ENCODE peak calls at places on chromosomes 16 and 17, in seven cellular contexts. One of them, this sample, is unnamed.

GRCh38 chr17:70405492-70406220 is 236.3 kb downstream of the KCNJ2 start:
- DNase-seq in neuronal stem cell: no peak
- DNase-seq in mesenchymal stem cell: peak
- DNase-seq in H9: no peak
- DNase-seq in trophoblast cell: no peak
- DNase-seq in IMR-90: peak
- DNase-seq in H1: no peak
- DNase-seq in this sample: no peak

GRCh38 chr17:1779571-1780074 is 17.8 kb downstream of the SERPINF1 start:
- DNase-seq in neuronal stem cell: no peak
- DNase-seq in mesenchymal stem cell: peak
- DNase-seq in H9: no peak
- DNase-seq in trophoblast cell: no peak
- DNase-seq in IMR-90: peak
- DNase-seq in H1: no peak
- DNase-seq in this sample: no peak

GRCh38 chr17:7166873-7167272 is 12.3 kb downstream of the ASGR1 start:
- DNase-seq in neuronal stem cell: no peak
- DNase-seq in mesenchymal stem cell: no peak
- DNase-seq in H9: no peak
- DNase-seq in trophoblast cell: no peak
- DNase-seq in IMR-90: no peak
- DNase-seq in H1: no peak
- DNase-seq in this sample: no peak

GRCh38 chr16:86016201-86016965 is 117.4 kb downstream of the IRF8 start:
- DNase-seq in neuronal stem cell: peak
- DNase-seq in mesenchymal stem cell: peak
- DNase-seq in H9: peak
- DNase-seq in trophoblast cell: peak
- DNase-seq in IMR-90: peak
- DNase-seq in H1: peak
- DNase-seq in this sample: peak

GRCh38 chr16:73000907-73001521 is 46.9 kb downstream of the ZFHX3 start:
- DNase-seq in neuronal stem cell: no peak
- DNase-seq in mesenchymal stem cell: no peak
- DNase-seq in H9: no peak
- DNase-seq in trophoblast cell: no peak
- DNase-seq in IMR-90: no peak
- DNase-seq in H1: no peak
- DNase-seq in this sample: no peak

GRCh38 chr17:79631640-79632431 is 21.0 kb upstream of the RBFOX3 start:
- DNase-seq in neuronal stem cell: no peak
- DNase-seq in mesenchymal stem cell: no peak
- DNase-seq in H9: peak
- DNase-seq in trophoblast cell: no peak
- DNase-seq in IMR-90: no peak
- DNase-seq in H1: peak
- DNase-seq in this sample: no peak

GRCh38 chr16:4415538-4416199 is 727 bp downstream of the CORO7 start:
- DNase-seq in neuronal stem cell: no peak
- DNase-seq in mesenchymal stem cell: no peak
- DNase-seq in H9: peak
- DNase-seq in trophoblast cell: no peak
- DNase-seq in IMR-90: no peak
- DNase-seq in H1: peak
- DNase-seq in this sample: peak

GRCh38 chr16:23072084-23072599 is 77.1 kb downstream of the USP31 start:
- DNase-seq in neuronal stem cell: no peak
- DNase-seq in mesenchymal stem cell: peak
- DNase-seq in H9: no peak
- DNase-seq in trophoblast cell: peak
- DNase-seq in IMR-90: peak
- DNase-seq in H1: no peak
- DNase-seq in this sample: no peak

GRCh38 chr17:55326030-55326429 is 61.3 kb downstream of the HLF start:
- DNase-seq in neuronal stem cell: no peak
- DNase-seq in mesenchymal stem cell: no peak
- DNase-seq in H9: no peak
- DNase-seq in trophoblast cell: no peak
- DNase-seq in IMR-90: no peak
- DNase-seq in H1: no peak
- DNase-seq in this sample: no peak

GRCh38 chr17:41957058-41957868 is 9.3 kb upstream of the CNP start:
- DNase-seq in neuronal stem cell: no peak
- DNase-seq in mesenchymal stem cell: peak
- DNase-seq in H9: peak
- DNase-seq in trophoblast cell: no peak
- DNase-seq in IMR-90: peak
- DNase-seq in H1: no peak
- DNase-seq in this sample: peak

GRCh38 chr16:83717308-83717707 is 90.5 kb upstream of the HSBP1 start:
- DNase-seq in neuronal stem cell: no peak
- DNase-seq in mesenchymal stem cell: no peak
- DNase-seq in H9: peak
- DNase-seq in trophoblast cell: no peak
- DNase-seq in IMR-90: no peak
- DNase-seq in H1: peak
- DNase-seq in this sample: peak

GRCh38 chr17:81241648-81242420 is 2.7 kb downstream of the NDUFAF8 start:
- DNase-seq in neuronal stem cell: peak
- DNase-seq in mesenchymal stem cell: peak
- DNase-seq in H9: peak
- DNase-seq in trophoblast cell: peak
- DNase-seq in IMR-90: peak
- DNase-seq in H1: peak
- DNase-seq in this sample: peak

GRCh38 chr17:7548585-7549400 is at the start of gene TNFSF12:
- DNase-seq in neuronal stem cell: no peak
- DNase-seq in mesenchymal stem cell: peak
- DNase-seq in H9: peak
- DNase-seq in trophoblast cell: no peak
- DNase-seq in IMR-90: peak
- DNase-seq in H1: peak
- DNase-seq in this sample: peak

GRCh38 chr17:79645777-79646088 is 34.9 kb upstream of the RBFOX3 start:
- DNase-seq in neuronal stem cell: no peak
- DNase-seq in mesenchymal stem cell: no peak
- DNase-seq in H9: no peak
- DNase-seq in trophoblast cell: no peak
- DNase-seq in IMR-90: no peak
- DNase-seq in H1: peak
- DNase-seq in this sample: no peak

GRCh38 chr16:17304124-17304813 is 166.5 kb downstream of the XYLT1 start:
- DNase-seq in neuronal stem cell: no peak
- DNase-seq in mesenchymal stem cell: no peak
- DNase-seq in H9: no peak
- DNase-seq in trophoblast cell: peak
- DNase-seq in IMR-90: peak
- DNase-seq in H1: no peak
- DNase-seq in this sample: no peak

GRCh38 chr17:5282639-5283217 is 644 bp downstream of the RABEP1 start:
- DNase-seq in neuronal stem cell: no peak
- DNase-seq in mesenchymal stem cell: peak
- DNase-seq in H9: no peak
- DNase-seq in trophoblast cell: no peak
- DNase-seq in IMR-90: no peak
- DNase-seq in H1: no peak
- DNase-seq in this sample: peak

GRCh38 chr16:17379121-17379571 is 91.6 kb downstream of the XYLT1 start:
- DNase-seq in neuronal stem cell: no peak
- DNase-seq in mesenchymal stem cell: no peak
- DNase-seq in H9: no peak
- DNase-seq in trophoblast cell: peak
- DNase-seq in IMR-90: peak
- DNase-seq in H1: no peak
- DNase-seq in this sample: no peak

GRCh38 chr16:68286153-68287074 is 22.1 kb downstream of the SLC7A6 start:
- DNase-seq in neuronal stem cell: no peak
- DNase-seq in mesenchymal stem cell: no peak
- DNase-seq in H9: no peak
- DNase-seq in trophoblast cell: no peak
- DNase-seq in IMR-90: no peak
- DNase-seq in H1: no peak
- DNase-seq in this sample: no peak

GRCh38 chr17:15463363-15463762 is 4.1 kb downstream of the CDRT4 start:
- DNase-seq in neuronal stem cell: no peak
- DNase-seq in mesenchymal stem cell: peak
- DNase-seq in H9: peak
- DNase-seq in trophoblast cell: peak
- DNase-seq in IMR-90: peak
- DNase-seq in H1: no peak
- DNase-seq in this sample: peak

GRCh38 chr17:82408288-82408937 is 9.7 kb upstream of the HEXD start:
- DNase-seq in neuronal stem cell: no peak
- DNase-seq in mesenchymal stem cell: no peak
- DNase-seq in H9: no peak
- DNase-seq in trophoblast cell: no peak
- DNase-seq in IMR-90: no peak
- DNase-seq in H1: no peak
- DNase-seq in this sample: no peak

GRCh38 chr17:38969281-38969680 is 2.1 kb upstream of the FBXO47 start:
- DNase-seq in neuronal stem cell: no peak
- DNase-seq in mesenchymal stem cell: no peak
- DNase-seq in H9: no peak
- DNase-seq in trophoblast cell: no peak
- DNase-seq in IMR-90: no peak
- DNase-seq in H1: peak
- DNase-seq in this sample: no peak

GRCh38 chr17:39461911-39462641 is 790 bp downstream of the CDK12 start:
- DNase-seq in neuronal stem cell: no peak
- DNase-seq in mesenchymal stem cell: peak
- DNase-seq in H9: peak
- DNase-seq in trophoblast cell: peak
- DNase-seq in IMR-90: peak
- DNase-seq in H1: peak
- DNase-seq in this sample: peak

GRCh38 chr16:81265658-81266451 is 27.4 kb downstream of the BCO1 start:
- DNase-seq in neuronal stem cell: no peak
- DNase-seq in mesenchymal stem cell: no peak
- DNase-seq in H9: no peak
- DNase-seq in trophoblast cell: no peak
- DNase-seq in IMR-90: peak
- DNase-seq in H1: no peak
- DNase-seq in this sample: no peak

GRCh38 chr16:81265052-81265451 is 26.6 kb downstream of the BCO1 start:
- DNase-seq in neuronal stem cell: no peak
- DNase-seq in mesenchymal stem cell: no peak
- DNase-seq in H9: no peak
- DNase-seq in trophoblast cell: no peak
- DNase-seq in IMR-90: no peak
- DNase-seq in H1: no peak
- DNase-seq in this sample: no peak

GRCh38 chr16:81263470-81264200 is 25.1 kb downstream of the BCO1 start:
- DNase-seq in neuronal stem cell: no peak
- DNase-seq in mesenchymal stem cell: no peak
- DNase-seq in H9: no peak
- DNase-seq in trophoblast cell: no peak
- DNase-seq in IMR-90: peak
- DNase-seq in H1: no peak
- DNase-seq in this sample: peak

GRCh38 chr16:81266680-81267095 is 28.2 kb downstream of the BCO1 start:
- DNase-seq in neuronal stem cell: no peak
- DNase-seq in mesenchymal stem cell: no peak
- DNase-seq in H9: no peak
- DNase-seq in trophoblast cell: no peak
- DNase-seq in IMR-90: no peak
- DNase-seq in H1: no peak
- DNase-seq in this sample: no peak

DNA sequence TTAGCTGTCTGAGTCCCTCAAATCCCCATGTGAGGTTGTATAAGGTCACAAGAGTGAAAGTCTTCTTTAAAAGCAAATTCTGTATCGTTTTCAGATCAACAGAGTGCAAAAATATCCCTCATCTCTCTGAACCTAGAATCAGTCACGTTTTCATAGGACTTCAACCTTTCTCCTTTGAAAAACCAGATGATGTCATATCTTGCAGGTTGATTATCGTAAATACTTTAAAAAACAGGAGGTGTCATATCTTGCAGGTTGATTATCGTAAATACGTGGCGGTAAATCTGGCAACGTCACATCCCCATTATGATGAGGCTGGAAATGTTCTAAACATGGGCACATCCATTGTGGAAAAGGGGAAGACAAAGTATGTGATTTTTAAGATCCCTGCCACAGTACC is 25.9 kb downstream of the BCO1 start:
- DNase-seq in neuronal stem cell: no peak
- DNase-seq in mesenchymal stem cell: no peak
- DNase-seq in H9: no peak
- DNase-seq in trophoblast cell: no peak
- DNase-seq in IMR-90: no peak
- DNase-seq in H1: no peak
- DNase-seq in this sample: no peak
- H4K8ac ChIP-seq in neuronal stem cell: no peak
- H4K8ac ChIP-seq in mesenchymal stem cell: no peak
- H4K8ac ChIP-seq in H9: no peak
- H4K8ac ChIP-seq in trophoblast cell: no peak
- H4K8ac ChIP-seq in IMR-90: no peak
- H4K8ac ChIP-seq in H1: no peak
- H4K8ac ChIP-seq in this sample: no peak

GRCh38 chr17:66450857-66451158 is 148.4 kb downstream of the PRKCA start:
- DNase-seq in neuronal stem cell: no peak
- DNase-seq in mesenchymal stem cell: no peak
- DNase-seq in H9: no peak
- DNase-seq in trophoblast cell: no peak
- DNase-seq in IMR-90: no peak
- DNase-seq in H1: no peak
- DNase-seq in this sample: no peak
- H3K23ac ChIP-seq in neuronal stem cell: no peak
- H3K23ac ChIP-seq in mesenchymal stem cell: no peak
- H3K23ac ChIP-seq in H9: no peak
- H3K23ac ChIP-seq in trophoblast cell: no peak
- H3K23ac ChIP-seq in IMR-90: no peak
- H3K23ac ChIP-seq in H1: no peak
- H3K23ac ChIP-seq in this sample: no peak

GRCh38 chr17:77131919-77132318 is 8.8 kb upstream of the SEC14L1 start:
- DNase-seq in neuronal stem cell: no peak
- DNase-seq in mesenchymal stem cell: peak
- DNase-seq in H9: no peak
- DNase-seq in trophoblast cell: peak
- DNase-seq in IMR-90: peak
- DNase-seq in H1: no peak
- DNase-seq in this sample: no peak
- H4K8ac ChIP-seq in neuronal stem cell: no peak
- H4K8ac ChIP-seq in mesenchymal stem cell: no peak
- H4K8ac ChIP-seq in H9: no peak
- H4K8ac ChIP-seq in trophoblast cell: no peak
- H4K8ac ChIP-seq in IMR-90: no peak
- H4K8ac ChIP-seq in H1: no peak
- H4K8ac ChIP-seq in this sample: no peak

DNA sequence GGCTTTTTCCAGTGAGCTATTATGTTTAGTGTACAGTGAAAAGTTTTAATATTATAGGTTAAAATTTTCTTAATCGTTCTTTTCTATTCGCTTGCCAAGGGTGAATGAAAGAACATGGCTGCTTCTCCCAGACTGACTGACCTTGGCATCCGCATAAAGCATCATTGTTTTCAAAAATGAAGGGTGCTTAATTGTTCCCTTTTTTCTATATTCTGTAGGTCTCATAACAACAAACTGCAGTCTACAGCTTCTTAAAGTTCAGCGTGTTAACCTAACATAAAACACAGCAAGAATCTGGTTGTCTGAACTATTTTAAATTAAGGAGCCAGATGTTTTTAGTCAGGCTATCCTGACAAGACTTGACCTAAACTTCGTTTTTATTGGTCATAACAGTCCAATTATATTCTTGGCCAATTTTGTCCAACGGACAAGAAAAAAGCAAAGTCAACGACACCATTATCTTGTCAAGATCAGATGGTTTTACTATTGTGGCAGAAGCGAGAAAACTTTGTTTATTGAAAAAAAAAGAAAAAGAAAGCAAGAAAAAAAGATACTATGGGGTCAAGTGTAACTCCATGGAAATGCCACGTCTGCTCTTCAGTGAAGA is 14.1 kb downstream of the C17orf58 start:
- DNase-seq in neuronal stem cell: no peak
- DNase-seq in mesenchymal stem cell: peak
- DNase-seq in H9: no peak
- DNase-seq in trophoblast cell: no peak
- DNase-seq in IMR-90: no peak
- DNase-seq in H1: no peak
- DNase-seq in this sample: no peak
- H3K23ac ChIP-seq in neuronal stem cell: no peak
- H3K23ac ChIP-seq in mesenchymal stem cell: no peak
- H3K23ac ChIP-seq in H9: no peak
- H3K23ac ChIP-seq in trophoblast cell: no peak
- H3K23ac ChIP-seq in IMR-90: no peak
- H3K23ac ChIP-seq in H1: no peak
- H3K23ac ChIP-seq in this sample: no peak